ENCODE peak calls at places on chromosomes 6 and 20, in five cellular contexts. W is sigmoid colon, K is suprapubic skin, G is HCT116, I is transverse colon. Y is an unnamed sample. For H3K36me3, the result is how much of the 10 kb centered on the place peaks cover.

GRCh38 chr20:10674684-10675455 is 1.1 kb upstream of the JAG1 start:
- DNase-seq in I (peak), G (peak), W (peak), K (peak), Y (peak)

GRCh38 chr6:167720456-167721285 is 106.0 kb upstream of the AFDN start:
- DNase-seq in I (no peak), W (no peak), K (peak), G (no peak), Y (no peak)

GRCh38 chr6:6997282-6998193 is 110.2 kb upstream of the RREB1 start:
- DNase-seq in G (no peak), I (no peak), K (no peak), W (no peak), Y (no peak)

GRCh38 chr6:818191-818590 is 125.3 kb upstream of the EXOC2 start:
- DNase-seq in G (no peak), I (no peak), W (no peak), K (no peak), Y (no peak)

GRCh38 chr6:92979281-92979680 is 440.1 kb downstream of the EPHA7 start:
- DNase-seq in I (no peak), G (no peak), K (no peak), W (no peak), Y (no peak)

GRCh38 chr6:112877134-112878100 is 530.3 kb downstream of the RFPL4B start:
- DNase-seq in W (no peak), G (no peak), K (no peak), I (no peak), Y (no peak)

GRCh38 chr6:20534295-20534897 is at the start of gene CDKAL1:
- DNase-seq in G (peak), I (peak), W (peak), K (peak), Y (peak)

GRCh38 chr6:135440087-135440792 is 57.3 kb downstream of the AHI1 start:
- DNase-seq in W (no peak), G (no peak), I (no peak), K (no peak), Y (no peak)

GRCh38 chr6:6407061-6407723 is 86.7 kb upstream of the F13A1 start:
- DNase-seq in W (no peak), K (no peak), I (no peak), G (no peak), Y (no peak)

GRCh38 chr20:20215976-20216727 is 151.8 kb upstream of the INSM1 start:
- DNase-seq in G (no peak), K (no peak), W (no peak), I (no peak), Y (no peak)

GRCh38 chr6:33927112-33927511 is 123.3 kb upstream of the MLN start:
- DNase-seq in K (no peak), W (no peak), I (no peak), G (no peak), Y (no peak)

GRCh38 chr6:109229536-109229935 is 134.2 kb downstream of the CEP57L1 start:
- DNase-seq in K (no peak), G (no peak), W (no peak), I (peak), Y (peak)

GRCh38 chr20:37627060-37627766 is 66.6 kb upstream of the CTNNBL1 start:
- DNase-seq in G (peak), K (no peak), I (no peak), W (no peak), Y (no peak)

GRCh38 chr6:107292570-107293285 is 166.6 kb downstream of the PDSS2 start:
- DNase-seq in K (no peak), W (no peak), I (no peak), G (no peak), Y (no peak)

GRCh38 chr6:165055231-165055630 is 254.2 kb downstream of the C6orf118 start:
- DNase-seq in I (no peak), G (no peak), W (no peak), K (no peak), Y (no peak)

GRCh38 chr20:2801459-2801728 is 967 bp upstream of the CPXM1 start:
- DNase-seq in K (no peak), W (no peak), G (no peak), I (no peak), Y (no peak)

GRCh38 chr6:131572686-131573415 is at the start of gene ARG1:
- DNase-seq in W (no peak), K (no peak), G (no peak), I (no peak), Y (no peak)

GRCh38 chr20:20085812-20086211 is 33.5 kb downstream of the CFAP61 start:
- DNase-seq in G (no peak), K (no peak), I (no peak), W (no peak), Y (peak)

GRCh38 chr20:16286601-16287000 is 286.6 kb downstream of the KIF16B start:
- DNase-seq in K (no peak), W (no peak), I (no peak), G (no peak), Y (no peak)

GRCh38 chr6:2744206-2744771 is 6.4 kb downstream of the MYLK4 start:
- DNase-seq in K (no peak), I (no peak), W (no peak), G (no peak), Y (peak)

GRCh38 chr6:32816746-32817204 is at the start of gene HLA-DOB:
- DNase-seq in W (no peak), K (no peak), G (peak), I (no peak), Y (no peak)

GRCh38 chr20:51382986-51383821 is 159.3 kb downstream of the NFATC2 start:
- DNase-seq in G (no peak), I (peak), K (no peak), W (peak), Y (peak)

GRCh38 chr6:145274083-145274482 is 461.2 kb downstream of the EPM2A start:
- DNase-seq in W (no peak), I (no peak), G (no peak), K (no peak), Y (no peak)

GRCh38 chr6:95203153-95203754 is 374.1 kb upstream of the MANEA start:
- DNase-seq in G (peak), I (no peak), W (no peak), K (no peak), Y (no peak)

GRCh38 chr6:95094751-95095150 is 482.6 kb upstream of the MANEA start:
- DNase-seq in K (no peak), G (peak), I (no peak), W (no peak), Y (no peak)

GRCh38 chr6:56667336-56667735 is 24.6 kb upstream of the DST start:
- DNase-seq in G (no peak), I (no peak), K (no peak), W (no peak), Y (no peak)

GRCh38 chr6:156963712-156964700 is 186.8 kb downstream of the ARID1B start:
- DNase-seq in W (no peak), K (no peak), G (no peak), I (no peak), Y (no peak)

GRCh38 chr6:106886922-106887797 is 87.4 kb downstream of the CD24 start:
- DNase-seq in I (no peak), G (no peak), W (no peak), K (no peak), Y (no peak)

GRCh38 chr20:40959325-40960092 is 69.1 kb upstream of the TOP1 start:
- DNase-seq in K (no peak), I (no peak), G (no peak), W (peak), Y (peak)

GRCh38 chr6:149840345-149841075 is 23.6 kb downstream of the LRP11 start:
- DNase-seq in K (peak), W (peak), G (peak), I (peak), Y (peak)

GRCh38 chr6:34555328-34555727 is 801 bp downstream of the SPDEF start:
- DNase-seq in W (no peak), K (no peak), G (no peak), I (no peak), Y (no peak)

GRCh38 chr6:10526156-10526555 is 5.0 kb downstream of the GCNT2 start:
- DNase-seq in G (no peak), W (no peak), K (no peak), I (no peak), Y (no peak)

GRCh38 chr6:112269165-112269564 is 14.8 kb upstream of the LAMA4 start:
- DNase-seq in G (no peak), K (no peak), I (no peak), W (no peak), Y (no peak)

GRCh38 chr20:2236266-2236665 is 59.5 kb upstream of the TGM3 start:
- DNase-seq in W (no peak), G (no peak), I (no peak), K (no peak), Y (no peak)

GRCh38 chr6:11160199-11160598 is 48.7 kb upstream of the ERVFRD-1 start:
- DNase-seq in G (no peak), K (no peak), I (no peak), W (no peak), Y (no peak)

GRCh38 chr6:131029661-131030297 is 33.3 kb downstream of the EPB41L2 start:
- DNase-seq in W (no peak), K (no peak), G (no peak), I (no peak), Y (no peak)

GRCh38 chr20:36493801-36494114 is 47.6 kb upstream of the MYL9 start:
- DNase-seq in G (no peak), I (peak), W (peak), K (peak), Y (peak)

GRCh38 chr6:169723200-169723909 is 945 bp downstream of the PHF10 start:
- DNase-seq in W (peak), I (peak), G (no peak), K (peak), Y (peak)
- TF ChIP-seq POLR2AphosphoS5 in W (peak), I (peak), G (no peak), K (no peak), Y (no peak)

GRCh38 chr6:125790403-125791150 is at the start of gene NCOA7:
- DNase-seq in G (no peak), W (peak), I (peak), K (peak), Y (peak)
- TF ChIP-seq CTCF in G (no peak), W (no peak), I (no peak), K (peak), Y (no peak)

GRCh38 chr20:43467589-43467988 is 9.9 kb downstream of the SRSF6 start:
- DNase-seq in I (no peak), W (no peak), G (no peak), K (no peak), Y (no peak)
- H3K36me3 ChIP-seq in I (under half), W (under half), G (under half), K (half or more), Y (half or more)

DNA sequence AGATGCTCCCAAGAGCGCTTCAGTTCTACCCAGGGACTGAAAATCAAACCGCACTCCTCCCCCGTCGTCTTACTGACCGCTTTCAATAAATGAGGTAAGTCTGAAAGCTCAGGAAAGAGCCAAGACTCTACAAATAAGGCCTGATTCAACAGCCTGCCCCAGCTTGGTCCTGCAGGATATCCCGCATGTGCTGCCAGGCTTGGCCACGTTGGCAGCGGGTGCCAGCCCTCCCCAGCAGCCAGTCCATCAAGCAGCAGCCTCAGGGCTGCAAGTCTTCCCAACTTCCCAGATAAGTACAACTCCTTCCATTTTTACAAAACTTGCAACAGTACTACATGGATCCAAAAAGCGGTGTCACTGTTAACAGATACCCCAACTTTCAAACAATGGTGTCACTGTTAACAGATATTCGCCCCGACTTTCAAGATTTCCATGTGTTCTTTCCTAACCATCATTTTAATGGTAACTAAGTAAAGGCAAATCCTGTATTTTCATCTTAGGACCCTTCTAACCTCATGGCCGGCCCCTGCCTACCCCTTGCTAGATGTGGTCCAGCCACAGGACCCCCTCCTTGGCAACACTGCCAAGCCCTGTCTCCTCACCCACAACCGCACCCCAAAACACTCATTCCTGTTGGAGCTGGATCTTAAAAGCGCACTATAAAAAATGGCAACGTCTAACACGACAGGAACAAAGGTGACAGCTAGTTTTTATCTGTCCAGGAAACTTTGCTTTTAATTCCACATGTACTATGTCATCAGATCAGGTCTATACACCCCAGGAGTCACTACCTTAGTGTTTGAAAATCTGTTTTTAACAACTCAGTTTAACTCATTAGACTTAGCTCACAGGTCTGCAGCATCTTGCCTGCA is 28.0 kb downstream of the DIDO1 start:
- DNase-seq in K (no peak), W (peak), G (no peak), I (no peak), Y (no peak)
- TF ChIP-seq POLR2AphosphoS5 in K (no peak), W (peak), G (no peak), I (no peak), Y (no peak)